ENCODE peak calls at places on chromosome 1, in ten cellular contexts. R is activated gamma-delta T cell; G is stimulated activated naive CD4-positive, alpha-beta T cell; U is naive thymus-derived CD8-positive, alpha-beta T cell; V is stimulated activated CD4-positive, alpha-beta T cell treated with anti-CD3 and anti-CD28 coated beads, Interleukin-4, amount 100 ng/mL, for 1 hour; E is activated naive CD8-positive, alpha-beta T cell treated with anti-CD3 and anti-CD28 coated beads, Interleukin-2, amount 50 U/mL, for 24 hours; C is activated naive CD4-positive, alpha-beta T cell; B is GM18507; M is HS-27A; A is stomach. J is an unnamed sample.

GRCh38 chr1:112817555-112818373 is 102.6 kb upstream of the PPM1J start:
- DNase-seq in R (no peak), G (no peak), U (no peak), V (no peak), E (no peak), C (no peak), B (no peak), M (no peak), A (no peak), J (no peak)

GRCh38 chr1:234956821-234957329 is 171.8 kb downstream of the TOMM20 start:
- DNase-seq in R (no peak), G (no peak), U (no peak), V (no peak), E (no peak), C (no peak), B (no peak), M (no peak), A (no peak), J (no peak)

GRCh38 chr1:72557446-72558049 is 275.2 kb upstream of the NEGR1 start:
- DNase-seq in R (no peak), G (no peak), U (no peak), V (no peak), E (no peak), C (no peak), B (no peak), M (no peak), A (no peak), J (no peak)

GRCh38 chr1:26913754-26914619 is at the start of gene NR0B2:
- DNase-seq in R (no peak), G (no peak), U (no peak), V (no peak), E (no peak), C (no peak), B (no peak), M (no peak), A (peak), J (no peak)

GRCh38 chr1:226650236-226650841 is 88.7 kb downstream of the ITPKB start:
- DNase-seq in R (no peak), G (no peak), U (no peak), V (no peak), E (no peak), C (no peak), B (no peak), M (no peak), A (no peak), J (no peak)

GRCh38 chr1:76881726-76882125 is 14.4 kb downstream of the ST6GALNAC5 start:
- DNase-seq in R (no peak), G (no peak), U (no peak), V (no peak), E (no peak), C (no peak), B (no peak), M (no peak), A (no peak), J (no peak)

GRCh38 chr1:1348420-1349255 is 580 bp downstream of the DVL1 start:
- DNase-seq in R (no peak), G (no peak), U (no peak), V (no peak), E (no peak), C (no peak), B (no peak), M (no peak), A (no peak), J (no peak)

GRCh38 chr1:15680131-15680530 is 4.0 kb upstream of the PLEKHM2 start:
- DNase-seq in R (no peak), G (no peak), U (no peak), V (no peak), E (no peak), C (no peak), B (no peak), M (no peak), A (peak), J (no peak)

GRCh38 chr1:44170281-44170823 is 28.9 kb upstream of the KLF18 start:
- DNase-seq in R (no peak), G (no peak), U (no peak), V (no peak), E (no peak), C (no peak), B (no peak), M (no peak), A (no peak), J (no peak)

GRCh38 chr1:206672844-206673758 is 11.6 kb upstream of the MAPKAPK2 start:
- DNase-seq in R (no peak), G (no peak), U (no peak), V (no peak), E (no peak), C (no peak), B (no peak), M (no peak), A (no peak), J (no peak)

GRCh38 chr1:55718758-55719671 is 503.9 kb upstream of the USP24 start:
- DNase-seq in R (no peak), G (no peak), U (no peak), V (no peak), E (no peak), C (no peak), B (no peak), M (peak), A (peak), J (no peak)